ENCODE peak calls at places on chromosomes 6 and 20, in four cellular contexts. O, X, R and C are unnamed samples. For H3K4me1, the result is how much of the 10 kb centered on the place peaks cover.

GRCh38 chr6:93468291-93468690 is 48.9 kb upstream of the EPHA7 start:
- DNase-seq in O (peak), X (peak), R (no peak), C (no peak)

GRCh38 chr6:18004256-18004985 is 17.0 kb upstream of the KIF13A start:
- DNase-seq in O (no peak), X (no peak), R (no peak), C (no peak)

GRCh38 chr6:159229526-159229925 is 60.3 kb downstream of the FNDC1 start:
- DNase-seq in O (no peak), X (no peak), R (no peak), C (no peak)

GRCh38 chr6:112592159-112592558 is 245.0 kb downstream of the RFPL4B start:
- DNase-seq in O (no peak), X (no peak), R (no peak), C (no peak)

GRCh38 chr6:15921243-15921642 is 207.6 kb upstream of the MYLIP start:
- DNase-seq in O (peak), X (no peak), R (no peak), C (no peak)

GRCh38 chr20:19460386-19460785 is 247.9 kb downstream of the SLC24A3 start:
- DNase-seq in O (peak), X (peak), R (no peak), C (no peak)

GRCh38 chr20:775679-776135 is 7.4 kb upstream of the SLC52A3 start:
- DNase-seq in O (no peak), X (no peak), R (no peak), C (no peak)

GRCh38 chr6:74369556-74369993 is 673.6 kb downstream of the CD109 start:
- DNase-seq in O (peak), X (peak), R (no peak), C (no peak)

GRCh38 chr6:71277926-71278594 is 10.6 kb upstream of the OGFRL1 start:
- DNase-seq in O (no peak), X (no peak), R (no peak), C (no peak)

GRCh38 chr6:150667977-150668716 is 68.5 kb downstream of the PLEKHG1 start:
- DNase-seq in O (peak), X (peak), R (peak), C (no peak)

GRCh38 chr20:11168026-11168425 is 494.2 kb upstream of the JAG1 start:
- DNase-seq in O (no peak), X (peak), R (no peak), C (no peak)

GRCh38 chr20:3749689-3750639 is 17.5 kb downstream of the HSPA12B start:
- DNase-seq in O (no peak), X (no peak), R (no peak), C (no peak)

GRCh38 chr20:46799781-46800180 is 90.3 kb downstream of the SLC2A10 start:
- DNase-seq in O (no peak), X (no peak), R (no peak), C (no peak)

GRCh38 chr20:34543457-34544056 is 15.0 kb upstream of the MAP1LC3A start:
- DNase-seq in O (no peak), X (no peak), R (no peak), C (no peak)

GRCh38 chr6:73739097-73739496 is 43.1 kb downstream of the CD109 start:
- DNase-seq in O (peak), X (peak), R (no peak), C (no peak)

GRCh38 chr6:107114872-107115694 is at the start of gene BEND3:
- DNase-seq in O (no peak), X (peak), R (no peak), C (peak)

GRCh38 chr6:89035252-89036106 is 45.1 kb upstream of the PNRC1 start:
- DNase-seq in O (peak), X (peak), R (peak), C (no peak)

GRCh38 chr6:118387921-118388701 is 160.0 kb upstream of the PLN start:
- DNase-seq in O (peak), X (peak), R (no peak), C (no peak)

GRCh38 chr6:71421611-71422010 is 133.0 kb downstream of the OGFRL1 start:
- DNase-seq in O (no peak), X (no peak), R (no peak), C (no peak)

GRCh38 chr6:31582230-31582601 is at the start of gene LTB:
- DNase-seq in O (no peak), X (no peak), R (no peak), C (no peak)

GRCh38 chr6:144460224-144461095 is 175.3 kb downstream of the UTRN start:
- DNase-seq in O (no peak), X (no peak), R (no peak), C (no peak)

GRCh38 chr6:21438237-21438985 is 155.1 kb upstream of the SOX4 start:
- DNase-seq in O (no peak), X (peak), R (no peak), C (no peak)

DNA sequence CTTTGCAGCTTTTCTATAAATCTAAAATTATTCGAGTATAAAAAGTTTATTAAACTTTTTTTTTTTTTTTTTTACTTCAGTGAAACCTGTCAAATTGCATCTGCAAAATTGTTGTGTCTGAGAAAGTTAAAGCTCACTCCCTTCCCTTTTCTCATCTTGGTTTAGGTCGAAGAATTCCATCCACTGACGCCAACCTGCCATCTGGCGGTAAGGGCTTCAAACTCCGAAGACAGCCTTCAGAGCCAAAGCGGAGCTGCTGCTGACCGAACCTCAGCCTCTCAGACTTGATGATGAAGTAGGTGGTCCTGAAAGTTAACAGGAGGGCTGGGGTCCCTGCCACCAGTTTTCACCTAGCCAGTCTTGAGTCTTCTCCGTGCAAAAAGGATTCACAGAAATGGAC is 29.6 kb upstream of the VAPB start:
- DNase-seq in O (peak), X (no peak), R (no peak), C (no peak)
- TF ChIP-seq CTCF in O (peak), X (no peak), R (no peak), C (no peak)

GRCh38 chr6:56804996-56805395 is 149.9 kb upstream of the BEND6 start:
- DNase-seq in O (peak), X (peak), R (no peak), C (no peak)

GRCh38 chr6:56799966-56800365 is 154.9 kb upstream of the BEND6 start:
- DNase-seq in O (no peak), X (no peak), R (no peak), C (no peak)

GRCh38 chr6:56806368-56806767 is 148.5 kb upstream of the BEND6 start:
- DNase-seq in O (no peak), X (no peak), R (no peak), C (no peak)

GRCh38 chr6:56802570-56802969 is 152.3 kb upstream of the BEND6 start:
- DNase-seq in O (peak), X (peak), R (no peak), C (no peak)

GRCh38 chr6:56803594-56803993 is 151.3 kb upstream of the BEND6 start:
- DNase-seq in O (peak), X (no peak), R (no peak), C (no peak)
- H3K4me1 ChIP-seq in O (under half), X (half or more), R (under half), C (under half)

DNA sequence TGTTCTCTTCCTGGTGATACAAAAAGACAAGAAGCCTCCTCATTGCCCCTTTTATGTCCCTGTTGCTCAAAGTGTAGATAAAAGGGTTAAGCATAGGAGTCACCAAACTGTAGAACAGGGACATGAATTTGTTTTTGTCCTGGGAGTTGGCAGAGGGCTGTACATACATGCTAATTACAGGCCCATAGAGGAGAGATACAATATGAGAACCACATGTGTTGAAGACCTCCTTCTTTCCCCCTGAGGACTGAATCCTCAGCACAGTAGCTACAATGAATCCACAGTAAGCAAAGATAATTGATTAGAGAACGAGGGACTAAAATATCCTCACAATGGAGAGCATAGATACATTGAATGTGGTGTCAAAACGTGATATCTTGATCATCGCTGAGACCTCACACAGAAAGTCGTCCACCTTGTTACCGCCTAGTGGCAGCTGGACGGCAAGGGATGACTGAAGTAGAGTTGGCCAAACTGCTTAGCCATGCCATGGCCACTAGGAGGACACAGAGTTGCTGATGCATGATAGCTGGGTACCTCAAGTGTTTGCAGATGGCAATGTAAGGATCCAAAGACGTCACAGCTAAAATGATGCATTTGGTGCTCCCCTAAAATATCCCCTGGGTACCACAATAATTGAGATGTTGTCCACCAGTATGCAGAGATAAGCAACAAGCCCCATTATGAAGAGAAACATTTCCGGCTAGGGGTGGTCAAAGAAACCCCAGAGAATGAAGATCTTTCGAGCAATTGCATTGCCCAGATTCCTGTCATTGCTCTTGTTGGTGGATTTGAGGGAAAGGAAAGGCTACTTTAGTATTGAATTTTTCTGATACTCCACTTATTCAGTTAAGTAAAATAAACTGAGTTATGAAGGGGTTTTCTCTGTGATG is 15.0 kb downstream of the OR2B3 start:
- DNase-seq in O (no peak), X (peak), R (no peak), C (peak)
- TF ChIP-seq CTCF in O (peak), X (peak), R (peak), C (peak)

DNA sequence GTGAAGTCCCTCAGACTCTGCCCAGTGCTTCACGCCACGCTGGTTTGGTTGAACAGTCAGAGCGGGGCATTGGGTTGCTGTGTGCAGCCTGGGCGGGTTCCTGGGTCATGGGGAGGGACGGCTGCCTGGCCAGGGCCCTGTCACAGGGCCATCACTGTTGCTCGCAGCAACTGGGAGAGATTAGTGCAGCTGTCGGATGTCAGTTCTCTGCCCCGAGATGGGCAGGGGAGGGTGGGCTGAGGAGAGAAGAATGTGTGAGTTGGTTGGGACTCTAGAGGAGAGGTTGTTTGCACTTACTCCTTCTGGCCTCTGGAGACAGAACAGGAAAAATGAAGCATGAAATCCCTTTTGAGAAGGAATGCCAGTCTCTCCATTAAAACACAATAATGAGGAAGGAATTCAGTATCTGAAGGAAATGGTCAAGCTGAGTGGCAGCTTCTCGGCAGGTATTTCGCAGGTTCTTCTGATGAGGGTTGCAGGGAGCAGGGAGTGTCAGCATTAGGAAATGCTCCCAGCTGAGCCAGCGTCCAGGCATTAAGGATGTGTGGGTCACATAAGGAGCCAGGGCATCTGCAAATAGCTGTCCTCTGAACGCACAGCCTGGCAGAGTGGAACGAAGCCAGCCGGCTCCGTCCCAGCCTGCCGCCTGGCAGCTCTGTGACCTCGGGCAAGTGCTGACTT is 95.9 kb downstream of the SSR1 start:
- DNase-seq in O (peak), X (no peak), R (no peak), C (no peak)
- H3K4me1 ChIP-seq in O (under half), X (under half), R (under half), C (under half)

DNA sequence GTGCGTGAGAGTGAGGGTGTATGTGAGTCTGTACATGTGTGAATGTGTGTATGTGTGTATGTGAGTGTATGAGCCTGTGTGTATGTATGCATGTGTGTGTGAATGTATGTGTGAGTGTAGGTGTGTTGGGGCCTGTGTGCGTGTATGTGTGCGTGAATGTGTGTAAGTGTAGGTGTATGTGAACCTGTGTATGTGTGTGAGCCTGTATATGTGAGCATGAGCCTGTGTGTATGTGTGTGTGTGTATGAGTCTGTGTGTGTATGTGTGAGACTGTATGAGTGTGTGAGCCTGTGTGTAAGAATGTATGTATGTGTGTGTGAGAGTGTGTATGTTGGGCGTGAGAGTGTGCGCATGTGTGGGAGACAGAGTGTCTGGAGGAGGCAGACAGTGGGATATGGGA is 15.8 kb upstream of the SULF2 start:
- DNase-seq in O (no peak), X (no peak), R (no peak), C (no peak)
- TF ChIP-seq CTCF in O (no peak), X (no peak), R (no peak), C (no peak)

GRCh38 chr6:158056355-158056754 is 74.7 kb downstream of the SYNJ2 start:
- DNase-seq in O (no peak), X (no peak), R (no peak), C (no peak)
- H3K4me1 ChIP-seq in O (under half), X (under half), R (under half), C (under half)

GRCh38 chr6:101113468-101114260 is 232.5 kb upstream of the ASCC3 start:
- DNase-seq in O (no peak), X (peak), R (no peak), C (no peak)

GRCh38 chr6:101117397-101118185 is 236.5 kb upstream of the ASCC3 start:
- DNase-seq in O (no peak), X (peak), R (no peak), C (no peak)

GRCh38 chr6:101116337-101116736 is 235.2 kb upstream of the ASCC3 start:
- DNase-seq in O (no peak), X (no peak), R (no peak), C (no peak)

GRCh38 chr6:101110814-101111213 is 229.7 kb upstream of the ASCC3 start:
- DNase-seq in O (no peak), X (no peak), R (no peak), C (no peak)

GRCh38 chr6:101114703-101115102 is 233.6 kb upstream of the ASCC3 start:
- DNase-seq in O (peak), X (peak), R (no peak), C (no peak)
- TF ChIP-seq CTCF in O (peak), X (peak), R (no peak), C (no peak)

GRCh38 chr6:7471171-7471570 is 70.3 kb upstream of the DSP start:
- DNase-seq in O (no peak), X (no peak), R (no peak), C (no peak)

GRCh38 chr6:7469696-7470095 is 71.8 kb upstream of the DSP start:
- DNase-seq in O (peak), X (no peak), R (no peak), C (no peak)

GRCh38 chr6:7467007-7467897 is 74.2 kb upstream of the DSP start:
- DNase-seq in O (no peak), X (no peak), R (no peak), C (no peak)

GRCh38 chr6:7463785-7464184 is 74.2 kb downstream of the RIOK1 start:
- DNase-seq in O (no peak), X (no peak), R (no peak), C (no peak)

GRCh38 chr6:7468382-7469081 is 72.9 kb upstream of the DSP start:
- DNase-seq in O (peak), X (peak), R (no peak), C (no peak)
- H3K4me1 ChIP-seq in O (under half), X (under half), R (under half), C (under half)

GRCh38 chr20:24790746-24791283 is 158.3 kb upstream of the CST7 start:
- DNase-seq in O (no peak), X (no peak), R (no peak), C (no peak)
- TF ChIP-seq CTCF in O (no peak), X (no peak), R (no peak), C (no peak)

GRCh38 chr20:32823737-32824588 is 4.2 kb downstream of the MAPRE1 start:
- DNase-seq in O (peak), X (no peak), R (no peak), C (no peak)
- H3K4me1 ChIP-seq in O (under half), X (under half), R (under half), C (half or more)